ENCODE peak calls at places on chromosomes 12 and 14, in four cellular contexts. F, Q, R and G are unnamed samples.

GRCh38 chr14:25049559-25050493 is at the start of gene STXBP6:
- DNase-seq in F (peak), Q (peak), R (peak), G (peak)

GRCh38 chr14:103618999-103619398 is 10.0 kb upstream of the KLC1 start:
- DNase-seq in F (no peak), R (no peak), Q (peak), G (peak)

GRCh38 chr14:64646103-64646502 is 58.1 kb upstream of the PLEKHG3 start:
- DNase-seq in Q (peak), F (no peak), R (no peak), G (peak)

GRCh38 chr14:68704736-68705720 is 87.8 kb downstream of the ZFP36L1 start:
- DNase-seq in F (no peak), R (peak), Q (peak), G (no peak)

GRCh38 chr14:69226736-69227135 is 33.2 kb upstream of the GALNT16 start:
- DNase-seq in R (no peak), Q (peak), F (no peak), G (peak)

GRCh38 chr12:6426882-6427671 is 17.7 kb upstream of the CD27 start:
- DNase-seq in Q (no peak), F (no peak), R (no peak), G (no peak)

GRCh38 chr14:98798099-98798498 is 473.9 kb downstream of the BCL11B start:
- DNase-seq in F (peak), Q (no peak), R (no peak), G (no peak)

GRCh38 chr12:20491290-20491689 is 123.0 kb downstream of the PDE3A start:
- DNase-seq in F (no peak), Q (no peak), R (no peak), G (no peak)

GRCh38 chr12:90909069-90909676 is 45.8 kb downstream of the CCER1 start:
- DNase-seq in Q (peak), F (peak), R (peak), G (peak)